ENCODE peak calls at places on chromosome 13, in four cellular contexts. X is GM12878, Z is SK-N-SH, V is K562. S is an unnamed sample.

GRCh38 chr13:43309301-43309700 is 285.9 kb downstream of the DNAJC15 start:
- DNase-seq in X (no peak), Z (no peak), V (no peak), S (peak; percentile 44)

GRCh38 chr13:74136089-74136658 is 2.0 kb upstream of the KLF12 start:
- DNase-seq in X (no peak), Z (peak; percentile 58), V (no peak), S (peak; percentile 62)

GRCh38 chr13:30346159-30346788 is 38.9 kb upstream of the KATNAL1 start:
- DNase-seq in X (peak; percentile 64), Z (no peak), V (no peak), S (no peak)

GRCh38 chr13:108924154-108924940 is 294.9 kb downstream of the MYO16 start:
- DNase-seq in X (no peak), Z (no peak), V (no peak), S (peak; percentile 84)

GRCh38 chr13:114008964-114009589 is 35.2 kb upstream of the C13orf46 start:
- DNase-seq in X (no peak), Z (no peak), V (no peak), S (no peak)

GRCh38 chr13:70714993-70715392 is 606.7 kb upstream of the KLHL1 start:
- DNase-seq in X (no peak), Z (no peak), V (no peak), S (no peak)

GRCh38 chr13:83327091-83327490 is 555.2 kb downstream of the SLITRK1 start:
- DNase-seq in X (no peak), Z (no peak), V (no peak), S (no peak)

GRCh38 chr13:48775804-48776203 is 122.1 kb downstream of the CYSLTR2 start:
- DNase-seq in X (no peak), Z (no peak), V (no peak), S (peak; percentile 97)

GRCh38 chr13:27182054-27182453 is 10.4 kb upstream of the USP12 start:
- DNase-seq in X (no peak), Z (no peak), V (no peak), S (no peak)

GRCh38 chr13:42066542-42066941 is 18.1 kb downstream of the DGKH start:
- DNase-seq in X (no peak), Z (no peak), V (no peak), S (peak; percentile 97)

GRCh38 chr13:45238945-45239795 is 38.3 kb upstream of the KCTD4 start:
- DNase-seq in X (no peak), Z (no peak), V (no peak), S (peak; percentile 62)

GRCh38 chr13:98175823-98176222 is 1.2 kb downstream of the RNF113B start:
- DNase-seq in X (no peak), Z (no peak), V (no peak), S (peak; percentile 63)

GRCh38 chr13:53138369-53139036 is 109.9 kb downstream of the OLFM4 start:
- DNase-seq in X (no peak), Z (no peak), V (no peak), S (peak; percentile 35)

GRCh38 chr13:114248011-114248410 is 13.3 kb downstream of the CDC16 start:
- DNase-seq in X (no peak), Z (no peak), V (no peak), S (peak; percentile 54)

GRCh38 chr13:50845211-50845610 is 1.7 kb upstream of the DLEU7 start:
- DNase-seq in X (no peak), Z (no peak), V (no peak), S (no peak)

GRCh38 chr13:30734434-30734833 is 909 bp upstream of the ALOX5AP start:
- DNase-seq in X (no peak), Z (no peak), V (no peak), S (peak; percentile 74)

GRCh38 chr13:91368676-91369425 is 21.4 kb downstream of the MIR17HG start:
- DNase-seq in X (no peak), Z (no peak), V (no peak), S (peak; percentile 19)

GRCh38 chr13:37481005-37481857 is 117.3 kb downstream of the POSTN start:
- DNase-seq in X (no peak), Z (no peak), V (no peak), S (peak; percentile 66)

GRCh38 chr13:81639984-81640582 is 1299.2 kb upstream of the SPRY2 start:
- DNase-seq in X (no peak), Z (peak; percentile 8), V (peak; percentile 4), S (no peak)

GRCh38 chr13:106417467-106418110 is 117.9 kb downstream of the EFNB2 start:
- DNase-seq in X (no peak), Z (no peak), V (no peak), S (no peak)

GRCh38 chr13:102642475-102642874 is 45.7 kb downstream of the TPP2 start:
- DNase-seq in X (no peak), Z (no peak), V (no peak), S (no peak)
- H3K36me3 ChIP-seq in X (peaks cover 47% of the 10 kb centered on the region), Z (peaks cover 95% of the 10 kb centered on the region), V (peaks cover 94% of the 10 kb centered on the region), S (peaks cover 35% of the 10 kb centered on the region)

GRCh38 chr13:41059466-41059865 is 1.8 kb upstream of the WBP4 start:
- DNase-seq in X (no peak), Z (peak; percentile 23), V (no peak), S (peak; percentile 11)
- TF ChIP-seq RCOR1 in X (no peak), Z (no peak), V (no peak), S (no peak)

GRCh38 chr13:99310382-99311031 is 3.3 kb upstream of the GPR183 start:
- DNase-seq in X (no peak), Z (peak; percentile 25), V (no peak), S (peak; percentile 93)
- H3K36me3 ChIP-seq in X (peaks cover 8% of the 10 kb centered on the region), Z (peaks cover 6% of the 10 kb centered on the region), V (peaks cover 10% of the 10 kb centered on the region), S (peaks cover 4% of the 10 kb centered on the region)

GRCh38 chr13:72180253-72180952 is 313.4 kb upstream of the DACH1 start:
- DNase-seq in X (no peak), Z (no peak), V (no peak), S (peak; percentile 0)
- TF ChIP-seq RCOR1 in X (no peak), Z (no peak), V (no peak), S (no peak)

GRCh38 chr13:72384879-72385278 is 342.6 kb downstream of the MZT1 start:
- DNase-seq in X (no peak), Z (no peak), V (no peak), S (peak; percentile 1)

GRCh38 chr13:72379581-72379980 is 347.8 kb downstream of the MZT1 start:
- DNase-seq in X (no peak), Z (no peak), V (no peak), S (no peak)

GRCh38 chr13:72386138-72386684 is 341.2 kb downstream of the MZT1 start:
- DNase-seq in X (no peak), Z (no peak), V (no peak), S (no peak)

GRCh38 chr13:72384186-72384823 is 343.1 kb downstream of the MZT1 start:
- DNase-seq in X (no peak), Z (no peak), V (no peak), S (no peak)

DNA sequence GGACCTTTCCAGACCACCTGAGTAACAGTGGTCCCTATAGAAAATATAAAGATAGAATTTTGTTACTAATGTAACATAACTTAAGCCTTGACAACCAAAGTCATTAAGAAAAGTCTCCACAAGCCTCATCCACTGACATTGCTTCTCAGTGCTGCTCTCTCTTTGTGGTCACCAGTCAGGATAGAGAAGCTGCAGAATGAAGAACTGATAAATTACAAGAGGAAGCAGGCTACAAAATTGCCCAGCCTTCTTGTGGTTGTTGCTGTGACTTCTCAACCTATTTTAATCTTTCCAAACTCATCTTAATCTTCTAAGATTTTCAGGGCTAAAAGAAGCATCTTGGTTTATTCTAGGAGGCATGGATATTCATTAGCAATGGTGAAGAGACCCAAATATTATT is 343.8 kb downstream of the MZT1 start:
- DNase-seq in X (no peak), Z (no peak), V (no peak), S (no peak)
- H3K36me3 ChIP-seq in X (no peaks in the 10 kb centered on the region), Z (no peaks in the 10 kb centered on the region), V (no peaks in the 10 kb centered on the region), S (no peaks in the 10 kb centered on the region)

DNA sequence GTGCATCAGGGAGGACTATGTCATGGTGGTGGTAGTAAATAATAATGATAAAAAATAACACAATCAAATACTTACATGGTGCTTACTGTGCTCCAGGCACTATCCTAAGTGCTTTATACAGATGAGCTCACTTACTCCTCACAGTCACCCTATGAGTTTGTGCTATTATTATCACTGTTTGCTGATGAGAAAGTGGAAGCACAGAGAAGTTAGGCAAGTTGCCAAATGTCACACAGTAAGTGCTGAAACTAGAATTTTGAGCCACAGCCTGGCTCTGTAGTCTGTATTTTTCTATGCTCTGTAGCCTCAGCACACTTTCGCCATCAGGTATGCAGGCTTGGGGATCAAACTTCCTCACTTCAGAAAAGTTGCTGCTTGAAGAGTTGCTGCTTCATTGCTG is 46.6 kb downstream of the HTR2A start:
- DNase-seq in X (no peak), Z (no peak), V (no peak), S (no peak)
- TF ChIP-seq RCOR1 in X (no peak), Z (no peak), V (no peak), S (no peak)

GRCh38 chr13:72405441-72405840 is 322.0 kb downstream of the MZT1 start:
- DNase-seq in X (no peak), Z (no peak), V (no peak), S (no peak)
- H3K36me3 ChIP-seq in X (no peaks in the 10 kb centered on the region), Z (no peaks in the 10 kb centered on the region), V (no peaks in the 10 kb centered on the region), S (no peaks in the 10 kb centered on the region)

S was measured in IMR-90.